ENCODE peak calls at places on chromosomes 6 and 20, in ten cellular contexts. M, I, Z, W, L, V, R, G, A and H are unnamed samples.

GRCh38 chr6:112470950-112471349 is 123.8 kb downstream of the RFPL4B start:
- DNase-seq in R (no peak), M (no peak), V (no peak), G (no peak), Z (no peak), A (no peak), W (no peak), I (no peak), L (no peak), H (no peak)

GRCh38 chr20:37351689-37352610 is 6.0 kb downstream of the SRC start:
- DNase-seq in Z (peak), M (no peak), A (no peak), G (no peak), V (no peak), W (no peak), R (no peak), L (peak), I (no peak), H (no peak)

GRCh38 chr6:36613200-36613995 is 19.2 kb downstream of the SRSF3 start:
- DNase-seq in R (no peak), M (no peak), A (no peak), L (no peak), Z (peak), I (no peak), W (no peak), G (no peak), V (no peak), H (no peak)

GRCh38 chr20:58690851-58691250 is 1.7 kb upstream of the NPEPL1 start:
- DNase-seq in R (no peak), I (peak), Z (no peak), V (no peak), A (no peak), G (peak), L (no peak), M (peak), W (no peak), H (peak)

GRCh38 chr20:1171461-1172093 is 13.2 kb downstream of the TMEM74B start:
- DNase-seq in Z (no peak), A (no peak), V (no peak), R (peak), W (peak), I (peak), M (peak), G (peak), L (no peak), H (peak)

GRCh38 chr6:102458990-102459389 is 1065.5 kb downstream of the GRIK2 start:
- DNase-seq in A (no peak), M (no peak), V (no peak), Z (no peak), W (no peak), I (no peak), G (no peak), L (no peak), R (no peak), H (no peak)

GRCh38 chr6:43838276-43839036 is 68.4 kb downstream of the VEGFA start:
- DNase-seq in W (peak), L (peak), Z (peak), R (peak), I (peak), M (peak), V (no peak), A (peak), G (peak), H (peak)

GRCh38 chr20:62303327-62304226 is 780 bp downstream of the ADRM1 start:
- DNase-seq in A (peak), R (peak), V (peak), I (no peak), M (peak), W (no peak), L (no peak), Z (peak), G (peak), H (peak)

GRCh38 chr20:62924567-62925419 is 1.5 kb downstream of the DIDO1 start:
- DNase-seq in R (no peak), L (peak), M (peak), I (peak), G (peak), W (no peak), V (peak), A (no peak), Z (no peak), H (peak)

GRCh38 chr6:116764961-116765841 is at the start of gene FAM162B:
- DNase-seq in L (peak), W (peak), Z (peak), R (peak), A (peak), I (peak), V (peak), M (peak), G (no peak), H (peak)

GRCh38 chr6:40882321-40882720 is 156.7 kb downstream of the UNC5CL start:
- DNase-seq in R (peak), G (no peak), M (no peak), L (peak), A (peak), Z (no peak), V (no peak), W (no peak), I (no peak), H (no peak)

GRCh38 chr20:10673176-10673830 is 496 bp downstream of the JAG1 start:
- DNase-seq in W (peak), R (peak), G (peak), V (peak), Z (peak), M (no peak), L (peak), I (no peak), A (peak), H (no peak)

GRCh38 chr6:100808638-100809275 is 72.4 kb downstream of the ASCC3 start:
- DNase-seq in W (no peak), V (no peak), Z (no peak), R (no peak), G (no peak), L (no peak), A (no peak), I (peak), M (peak), H (peak)

GRCh38 chr6:131225127-131225526 is 89.9 kb downstream of the AKAP7 start:
- DNase-seq in G (no peak), I (no peak), R (no peak), W (no peak), Z (no peak), V (no peak), A (no peak), M (no peak), L (no peak), H (peak)
- H3K4me3 ChIP-seq in G (no peak), I (no peak), R (no peak), W (no peak), Z (no peak), V (no peak), A (no peak), M (no peak), L (no peak), H (no peak)

GRCh38 chr20:19802099-19802491 is 44.0 kb downstream of the RIN2 start:
- DNase-seq in Z (peak), G (no peak), V (no peak), I (no peak), R (no peak), L (no peak), A (no peak), W (no peak), M (no peak), H (no peak)

GRCh38 chr20:19799325-19799724 is 41.3 kb downstream of the RIN2 start:
- DNase-seq in Z (no peak), R (no peak), W (no peak), M (no peak), V (no peak), I (no peak), G (no peak), L (no peak), A (no peak), H (no peak)

GRCh38 chr20:19807901-19808300 is 49.8 kb downstream of the RIN2 start:
- DNase-seq in A (no peak), W (no peak), V (no peak), L (no peak), R (no peak), M (no peak), G (no peak), Z (peak), I (no peak), H (no peak)

GRCh38 chr20:19806806-19807691 is 49.0 kb downstream of the RIN2 start:
- DNase-seq in G (no peak), L (peak), V (no peak), Z (peak), I (peak), R (no peak), A (no peak), M (peak), W (no peak), H (peak)

GRCh38 chr20:19802492-19803158 is 44.6 kb downstream of the RIN2 start:
- DNase-seq in Z (peak), I (no peak), V (peak), L (no peak), W (no peak), A (no peak), R (peak), M (peak), G (no peak), H (no peak)
- TF ChIP-seq CTCF in Z (no peak), I (peak), V (peak), L (peak), W (peak), A (no peak), R (peak), M (no peak), G (no peak), H (no peak)

GRCh38 chr20:51166489-51166888 is 143.6 kb upstream of the KCNG1 start:
- DNase-seq in I (no peak), Z (no peak), G (no peak), A (no peak), W (no peak), V (no peak), L (no peak), M (no peak), R (no peak), H (no peak)
- H3K4me3 ChIP-seq in I (no peak), Z (no peak), G (no peak), A (no peak), W (no peak), V (no peak), L (no peak), M (no peak), R (no peak), H (no peak)

GRCh38 chr6:57329933-57330332 is 12.5 kb downstream of the PRIM2 start:
- DNase-seq in I (no peak), W (no peak), V (no peak), M (no peak), L (no peak), R (no peak), A (no peak), Z (no peak), G (no peak), H (no peak)

GRCh38 chr6:57328074-57328473 is 10.6 kb downstream of the PRIM2 start:
- DNase-seq in A (no peak), G (no peak), V (no peak), Z (no peak), I (no peak), W (no peak), L (no peak), M (no peak), R (no peak), H (no peak)

GRCh38 chr6:57327311-57327710 is 9.9 kb downstream of the PRIM2 start:
- DNase-seq in G (no peak), A (no peak), V (no peak), W (no peak), M (no peak), Z (no peak), R (no peak), I (no peak), L (no peak), H (no peak)

DNA sequence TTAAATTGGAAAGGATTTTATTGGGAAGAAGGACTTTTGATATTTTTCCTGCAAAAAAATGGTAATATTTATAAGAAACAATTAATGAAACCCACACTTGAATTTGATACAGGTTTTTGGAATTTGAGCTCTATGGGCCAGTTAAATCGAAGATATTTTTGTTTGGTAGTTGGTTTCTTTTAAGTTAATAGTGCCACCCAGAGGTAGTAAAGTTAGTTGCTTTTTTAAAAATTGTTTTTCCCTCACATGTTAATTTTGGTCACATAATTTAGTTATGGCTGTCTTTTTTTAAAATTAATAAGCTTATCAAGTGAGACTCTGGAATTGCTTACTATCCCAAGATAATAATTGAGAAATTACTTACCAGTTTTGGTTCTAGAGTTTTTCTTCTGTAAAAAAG is 7.1 kb downstream of the PRIM2 start:
- DNase-seq in R (no peak), A (no peak), Z (no peak), L (no peak), G (no peak), V (no peak), W (no peak), I (peak), M (peak), H (peak)
- TF ChIP-seq CTCF in R (peak), A (no peak), Z (peak), L (peak), G (no peak), V (no peak), W (peak), I (peak), M (peak), H (peak)

GRCh38 chr6:2750832-2751231 is at the start of gene MYLK4:
- DNase-seq in R (no peak), M (no peak), Z (no peak), W (no peak), I (no peak), L (no peak), G (no peak), A (no peak), V (no peak), H (no peak)

GRCh38 chr6:2751871-2752270 is 1.1 kb upstream of the MYLK4 start:
- DNase-seq in Z (no peak), W (no peak), L (peak), V (no peak), A (no peak), I (no peak), G (no peak), M (no peak), R (no peak), H (no peak)

GRCh38 chr6:2752477-2753115 is 1.9 kb upstream of the MYLK4 start:
- DNase-seq in M (no peak), R (no peak), W (no peak), I (no peak), L (no peak), A (no peak), G (no peak), V (no peak), Z (no peak), H (no peak)

GRCh38 chr6:2748183-2748582 is 2.5 kb downstream of the MYLK4 start:
- DNase-seq in L (peak), A (no peak), W (peak), Z (no peak), V (no peak), I (no peak), G (no peak), M (no peak), R (no peak), H (no peak)

GRCh38 chr6:2749972-2750600 is 636 bp downstream of the MYLK4 start:
- DNase-seq in G (peak), Z (no peak), M (peak), A (no peak), L (peak), R (peak), V (peak), I (peak), W (peak), H (peak)
- H3K4me3 ChIP-seq in G (no peak), Z (no peak), M (peak), A (no peak), L (peak), R (no peak), V (no peak), I (no peak), W (peak), H (no peak)

DNA sequence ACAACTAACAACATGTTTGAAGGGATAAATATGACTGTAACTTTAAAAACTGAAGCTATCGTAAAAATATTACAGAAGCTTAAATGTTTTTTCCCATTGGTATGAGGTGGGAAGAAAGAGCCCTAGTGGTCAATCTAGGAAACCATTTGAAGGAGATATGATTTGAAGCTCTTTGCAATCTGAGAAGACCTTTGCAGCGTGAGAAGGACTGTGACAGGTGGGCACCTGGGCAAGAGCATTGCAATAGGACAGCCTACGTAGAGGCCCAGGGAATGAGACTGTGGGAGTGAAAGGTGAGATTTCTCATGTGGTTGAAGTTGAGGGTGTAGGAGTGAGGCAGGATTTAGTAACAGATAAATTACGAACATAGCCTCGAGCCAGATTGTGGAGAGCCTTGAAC is 108.0 kb upstream of the PDE7B start:
- DNase-seq in V (no peak), M (no peak), R (no peak), L (no peak), G (no peak), Z (no peak), W (no peak), I (no peak), A (no peak), H (no peak)
- TF ChIP-seq CTCF in V (no peak), M (no peak), R (no peak), L (peak), G (no peak), Z (no peak), W (no peak), I (peak), A (no peak), H (no peak)

DNA sequence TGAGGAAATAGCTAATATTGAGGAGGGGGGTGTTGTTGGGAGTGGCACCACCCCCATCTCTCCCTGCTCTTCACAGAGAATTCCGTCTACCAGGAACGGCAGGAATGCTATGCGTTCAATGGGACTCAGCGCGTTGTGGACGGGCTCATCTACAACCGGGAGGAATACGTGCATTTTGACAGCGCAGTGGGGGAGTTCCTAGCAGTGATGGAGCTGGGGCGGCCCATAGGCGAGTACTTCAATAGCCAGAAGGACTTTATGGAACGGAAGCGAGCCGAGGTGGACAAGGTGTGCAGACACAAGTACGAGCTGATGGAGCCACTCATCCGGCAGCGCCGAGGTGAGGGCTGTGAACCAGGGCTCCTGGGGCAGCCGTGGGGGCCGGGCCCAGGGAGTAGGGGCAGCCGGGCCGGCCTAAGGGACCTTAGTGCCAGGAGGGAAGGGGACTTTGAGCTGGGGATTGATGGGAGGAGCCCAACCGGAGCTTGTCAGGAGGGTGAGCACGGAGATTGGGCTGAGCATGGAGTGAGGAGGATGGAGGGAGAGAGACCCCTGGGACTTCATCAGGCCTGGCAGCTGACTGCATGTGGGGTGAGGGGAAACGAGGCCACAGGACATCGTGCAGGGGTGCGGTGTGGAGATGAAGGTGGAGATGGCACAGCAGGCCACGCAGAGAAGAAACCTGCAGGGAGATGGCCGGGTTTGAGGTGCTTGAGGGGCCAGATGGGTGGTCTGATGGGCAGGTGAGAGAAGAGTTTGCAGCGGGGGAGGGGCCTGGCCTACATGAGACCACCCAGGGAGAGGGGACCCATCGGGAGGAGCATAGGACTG is 41.3 kb downstream of the HLA-DPB1 start:
- DNase-seq in M (no peak), W (no peak), I (no peak), V (no peak), G (no peak), L (peak), Z (no peak), A (peak), R (peak), H (no peak)
- H3K4me3 ChIP-seq in M (no peak), W (no peak), I (no peak), V (no peak), G (no peak), L (no peak), Z (no peak), A (no peak), R (peak), H (no peak)